ENCODE peak calls at places on chromosomes 2 and 18, in nine cellular contexts. J is heart right ventricle, R is heart left ventricle, F is GM12865, E is fibroblast of villous mesenchyme, O is GM23338, L is choroid plexus epithelial cell, B is AG10803, M is hepatocyte. K is an unnamed sample.

GRCh38 chr2:213021971-213022899 is 129.2 kb downstream of the IKZF2 start:
- DNase-seq in M (no peak), J (no peak), O (no peak), R (no peak), E (peak), F (peak), L (peak), B (peak), K (peak)

GRCh38 chr2:71154798-71155197 is 24.4 kb downstream of the MPHOSPH10 start:
- DNase-seq in F (peak), E (no peak), B (no peak), J (no peak), R (no peak), M (peak), O (peak), L (peak), K (no peak)

GRCh38 chr2:240856151-240856980 is 12.3 kb upstream of the AGXT start:
- DNase-seq in J (no peak), B (no peak), L (no peak), M (no peak), F (peak), R (no peak), O (peak), E (no peak), K (peak)

GRCh38 chr2:236711440-236711839 is 141.8 kb downstream of the ACKR3 start:
- DNase-seq in R (peak), E (no peak), L (peak), M (no peak), J (no peak), B (peak), O (no peak), F (peak), K (peak)

GRCh38 chr2:168718622-168719021 is 83.8 kb upstream of the NOSTRIN start:
- DNase-seq in M (no peak), J (no peak), R (no peak), O (no peak), E (no peak), B (no peak), L (no peak), F (no peak), K (no peak)

GRCh38 chr2:102520801-102521200 is 47.8 kb downstream of the SLC9A4 start:
- DNase-seq in E (no peak), F (no peak), M (peak), J (no peak), O (no peak), L (peak), B (no peak), R (no peak), K (no peak)

GRCh38 chr2:43648979-43649701 is 12.1 kb downstream of the PLEKHH2 start:
- DNase-seq in J (no peak), M (no peak), B (peak), F (no peak), O (no peak), R (no peak), E (peak), L (peak), K (no peak)

GRCh38 chr2:27496357-27497287 is at the start of gene GCKR:
- DNase-seq in J (no peak), M (peak), R (no peak), B (peak), F (no peak), E (no peak), L (peak), O (no peak), K (peak)

GRCh38 chr2:11535899-11536344 is 2.1 kb downstream of the GREB1 start:
- DNase-seq in R (no peak), L (no peak), E (no peak), J (no peak), M (no peak), B (no peak), O (no peak), F (no peak), K (no peak)

GRCh38 chr2:223108376-223109100 is 56.5 kb downstream of the KCNE4 start:
- DNase-seq in L (no peak), M (peak), O (no peak), E (peak), R (no peak), J (no peak), F (no peak), B (peak), K (peak)

GRCh38 chr2:108586116-108586515 is 51.8 kb downstream of the LIMS1 start:
- DNase-seq in J (no peak), R (no peak), F (no peak), O (no peak), L (no peak), M (no peak), B (no peak), E (no peak), K (peak)

GRCh38 chr2:128808462-128809255 is 490.0 kb upstream of the HS6ST1 start:
- DNase-seq in J (no peak), B (peak), O (no peak), L (peak), F (no peak), R (no peak), E (peak), M (peak), K (peak)

GRCh38 chr2:85886585-85886984 is 2.2 kb downstream of the ST3GAL5 start:
- DNase-seq in B (peak), F (no peak), L (peak), M (peak), R (peak), J (peak), O (no peak), E (peak), K (peak)

DNA sequence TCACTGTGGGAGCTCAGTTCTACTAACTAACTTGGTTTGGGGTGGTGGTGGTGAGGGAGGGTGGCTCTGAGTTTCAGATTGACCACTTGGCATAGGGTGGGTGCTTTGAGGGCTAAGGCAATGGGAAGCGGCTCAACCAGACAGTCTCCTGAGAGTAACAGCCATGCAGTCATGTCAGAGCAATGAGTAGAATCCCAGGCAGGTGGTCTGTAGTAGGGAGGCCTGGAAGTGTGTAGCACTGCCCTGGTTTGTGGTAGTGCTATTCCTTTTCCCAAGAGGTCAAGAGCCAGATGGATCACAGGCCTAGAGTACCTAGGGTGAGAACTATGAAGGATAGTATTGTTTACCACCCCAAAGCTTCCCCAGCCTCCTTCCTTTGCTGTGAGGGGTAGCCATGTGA is 18.7 kb upstream of the RAPH1 start:
- DNase-seq in L (no peak), J (no peak), M (no peak), F (no peak), B (no peak), E (no peak), R (no peak), O (no peak), K (no peak)
- H3K4me3 ChIP-seq in L (no peak), J (no peak), M (no peak), F (no peak), B (no peak), E (no peak), R (no peak), O (no peak), K (no peak)

GRCh38 chr2:80499095-80499494 is 194.5 kb upstream of the LRRTM1 start:
- DNase-seq in L (peak), O (peak), B (peak), F (peak), J (peak), R (peak), E (peak), M (peak), K (peak)
- TF ChIP-seq CTCF in L (peak), O (peak), B (peak), F (peak), J (peak), R (peak), E (peak), M (peak), K (peak)

DNA sequence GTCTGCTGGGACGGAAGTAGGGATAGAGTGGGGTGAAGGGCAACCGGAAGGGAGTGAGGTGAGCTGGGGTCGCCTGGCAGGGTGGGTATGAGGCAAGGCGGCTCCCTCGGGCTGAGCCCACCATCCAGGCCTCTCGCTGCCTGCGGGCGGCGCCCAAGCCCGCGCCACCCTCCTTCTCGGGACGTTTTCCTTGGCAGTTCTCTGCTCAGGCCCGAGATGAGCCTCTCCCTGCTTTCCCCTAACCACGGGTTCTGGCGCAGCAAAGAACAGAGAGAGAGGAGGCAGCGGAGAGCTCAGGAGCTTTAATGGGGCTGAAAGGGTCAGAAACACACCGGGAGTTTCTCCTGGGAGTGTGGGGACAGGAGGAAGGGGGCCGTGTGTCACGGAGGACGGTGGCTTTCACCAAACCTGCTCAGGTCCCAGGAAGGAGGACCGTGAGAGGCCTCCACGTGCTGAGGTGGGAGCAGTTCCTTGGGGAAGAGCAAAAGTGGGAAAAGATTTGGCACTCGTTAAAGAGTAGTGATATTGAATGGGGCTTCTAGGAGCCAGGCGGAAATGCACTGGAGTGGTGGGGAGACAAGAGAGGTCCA is 4.1 kb downstream of the FEV start:
- DNase-seq in B (no peak), F (no peak), L (no peak), E (no peak), M (no peak), O (peak), J (no peak), R (no peak), K (no peak)
- H3K4me3 ChIP-seq in B (no peak), F (no peak), L (no peak), E (no peak), M (no peak), O (peak), J (peak), R (peak), K (no peak)

DNA sequence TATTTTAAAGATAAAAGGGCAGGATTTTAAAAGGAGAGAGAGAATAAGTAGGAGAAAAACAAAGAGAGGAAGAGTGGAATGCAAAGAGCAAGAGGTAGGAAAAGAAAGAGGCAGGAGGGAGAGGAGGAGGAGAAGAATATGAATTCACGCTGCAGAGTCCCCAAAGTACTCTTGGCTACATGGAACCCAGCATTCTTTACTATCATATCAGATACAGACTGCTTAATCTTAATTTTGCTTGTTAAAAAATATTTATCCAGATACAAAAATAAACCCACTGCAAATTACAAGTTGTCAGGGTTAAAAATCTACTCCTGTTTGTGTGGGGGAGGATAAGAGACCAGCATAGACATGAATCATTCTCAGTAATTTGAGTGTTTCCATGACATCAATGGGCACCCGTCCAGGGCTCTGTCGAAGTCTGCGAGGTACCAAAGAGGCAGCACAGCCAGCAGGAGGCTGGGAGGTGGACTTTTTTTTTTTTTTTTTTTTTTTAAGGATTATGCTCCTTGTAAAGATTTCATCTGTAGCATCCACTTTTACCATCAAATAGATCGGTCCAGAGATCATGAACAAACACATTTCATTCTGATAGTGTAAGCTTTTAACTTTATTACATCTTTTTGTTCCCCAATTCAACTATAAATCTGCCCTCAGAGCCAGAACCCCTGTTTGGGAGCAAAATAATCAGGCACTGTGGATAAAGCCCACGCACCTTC is 182.2 kb downstream of the TCF4 start:
- DNase-seq in M (peak), O (no peak), F (no peak), R (peak), E (peak), L (peak), B (peak), J (peak), K (peak)
- TF ChIP-seq CTCF in M (no peak), O (no peak), F (no peak), R (no peak), E (peak), L (peak), B (peak), J (peak), K (no peak)

GRCh38 chr18:59695551-59695950 is 1.7 kb downstream of the CCBE1 start:
- DNase-seq in E (no peak), B (no peak), F (no peak), L (no peak), R (no peak), M (no peak), O (no peak), J (no peak), K (no peak)
- H3K4me3 ChIP-seq in E (peak), B (peak), F (no peak), L (no peak), R (no peak), M (no peak), O (peak), J (no peak), K (peak)

DNA sequence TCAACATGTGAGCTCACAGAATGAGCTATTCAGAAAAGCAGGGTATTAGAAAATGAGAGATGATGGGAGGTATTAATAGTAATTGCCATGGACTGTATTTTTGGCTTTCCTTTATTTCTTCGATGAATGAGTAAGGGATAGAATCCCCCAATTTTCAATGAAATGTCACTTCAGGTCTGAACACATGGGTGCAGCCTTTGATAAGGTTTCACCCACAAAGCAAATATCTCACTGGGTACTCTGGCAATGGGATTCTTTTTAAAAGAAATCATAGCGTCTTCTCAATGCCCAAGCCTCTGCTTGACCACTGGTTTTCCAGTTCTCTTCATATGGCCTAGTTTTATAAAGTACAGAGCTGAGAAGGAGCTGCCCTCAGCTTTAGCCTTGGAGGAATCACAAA is 610.5 kb upstream of the FANCL start:
- DNase-seq in L (peak), O (no peak), B (peak), E (no peak), M (no peak), F (no peak), J (no peak), R (no peak), K (peak)
- TF ChIP-seq CTCF in L (peak), O (peak), B (peak), E (no peak), M (no peak), F (no peak), J (no peak), R (no peak), K (no peak)

GRCh38 chr2:50346586-50347351 is 685.2 kb downstream of the NRXN1 start:
- DNase-seq in M (no peak), O (peak), L (no peak), F (no peak), B (no peak), J (no peak), E (no peak), R (no peak), K (no peak)
- H3K4me3 ChIP-seq in M (peak), O (peak), L (no peak), F (no peak), B (no peak), J (peak), E (no peak), R (peak), K (no peak)

GRCh38 chr18:57077005-57077735 is 69.7 kb upstream of the BOD1L2 start:
- DNase-seq in O (no peak), J (no peak), R (no peak), E (no peak), M (no peak), F (peak), L (no peak), B (no peak), K (no peak)

GRCh38 chr18:57083485-57083884 is 63.4 kb upstream of the BOD1L2 start:
- DNase-seq in O (no peak), B (no peak), R (no peak), J (no peak), E (no peak), M (no peak), F (peak), L (no peak), K (no peak)

GRCh38 chr18:57078614-57079013 is 68.3 kb upstream of the BOD1L2 start:
- DNase-seq in F (no peak), B (no peak), L (no peak), O (no peak), M (no peak), J (no peak), R (no peak), E (no peak), K (no peak)

GRCh38 chr18:57077786-57078552 is 68.9 kb upstream of the BOD1L2 start:
- DNase-seq in M (no peak), R (no peak), O (no peak), J (no peak), L (no peak), B (no peak), F (peak), E (no peak), K (no peak)

DNA sequence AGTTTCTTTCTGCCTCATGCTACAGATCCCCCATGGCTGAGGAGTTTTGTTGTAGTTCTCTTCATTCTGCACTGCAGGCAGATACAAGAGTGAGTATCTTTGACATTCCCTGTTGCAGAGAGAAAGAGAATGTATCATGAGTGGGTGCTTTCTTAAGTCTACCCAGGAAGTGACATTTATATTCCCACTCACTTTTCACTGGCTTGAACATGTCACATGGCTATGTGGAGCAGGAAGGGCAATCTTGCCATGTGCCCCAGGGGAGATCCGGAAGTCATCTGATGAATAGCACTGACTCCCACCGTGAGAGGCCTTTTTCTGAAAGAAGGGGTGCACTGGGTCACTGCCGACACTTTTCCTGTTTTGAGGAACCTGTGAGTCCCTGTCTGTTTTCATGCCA is 66.4 kb upstream of the BOD1L2 start:
- DNase-seq in F (no peak), O (no peak), B (no peak), L (no peak), M (no peak), R (no peak), J (no peak), E (no peak), K (no peak)
- TF ChIP-seq CTCF in F (no peak), O (no peak), B (no peak), L (no peak), M (no peak), R (no peak), J (no peak), E (no peak), K (no peak)

GRCh38 chr2:188294547-188294946 is 2.9 kb downstream of the GULP1 start:
- DNase-seq in J (no peak), R (no peak), E (peak), M (no peak), O (no peak), L (peak), F (no peak), B (no peak), K (peak)

GRCh38 chr2:188292446-188293239 is 969 bp downstream of the GULP1 start:
- DNase-seq in O (peak), F (no peak), J (peak), L (peak), M (peak), B (peak), E (peak), R (peak), K (peak)

GRCh38 chr2:188291617-188292445 is at the start of gene GULP1:
- DNase-seq in F (no peak), M (peak), E (peak), B (peak), L (peak), O (peak), J (peak), R (peak), K (peak)

GRCh38 chr2:188293601-188294482 is 2.2 kb downstream of the GULP1 start:
- DNase-seq in R (peak), B (peak), L (peak), M (peak), J (peak), E (peak), O (no peak), F (no peak), K (peak)

DNA sequence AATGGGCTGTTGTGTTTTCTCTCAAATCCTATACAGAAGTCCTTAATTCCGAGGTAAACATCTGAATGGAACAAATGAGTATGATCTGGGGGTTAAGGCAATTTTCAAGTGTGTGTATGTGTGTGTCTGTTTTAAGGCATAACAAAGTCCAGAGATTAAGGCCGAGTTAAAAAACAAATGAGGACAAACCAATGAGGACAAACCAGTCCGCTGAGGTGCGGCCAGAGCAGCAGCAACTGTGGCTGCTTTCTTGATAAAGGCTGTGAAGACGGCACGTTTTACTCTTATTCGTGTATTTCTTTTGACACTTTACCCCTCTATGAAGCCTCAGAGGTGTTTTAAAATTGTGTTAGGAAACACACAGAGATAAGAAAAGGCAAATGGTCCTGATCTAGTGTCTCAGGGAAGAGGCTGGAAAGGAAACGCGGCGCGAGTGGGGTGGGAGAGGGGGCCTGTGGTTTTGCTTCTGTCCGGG is 495 bp upstream of the GULP1 start:
- DNase-seq in L (peak), O (no peak), E (peak), F (no peak), M (peak), R (peak), J (no peak), B (no peak), K (peak)
- H3K4me3 ChIP-seq in L (peak), O (peak), E (peak), F (no peak), M (peak), R (peak), J (peak), B (peak), K (peak)

DNA sequence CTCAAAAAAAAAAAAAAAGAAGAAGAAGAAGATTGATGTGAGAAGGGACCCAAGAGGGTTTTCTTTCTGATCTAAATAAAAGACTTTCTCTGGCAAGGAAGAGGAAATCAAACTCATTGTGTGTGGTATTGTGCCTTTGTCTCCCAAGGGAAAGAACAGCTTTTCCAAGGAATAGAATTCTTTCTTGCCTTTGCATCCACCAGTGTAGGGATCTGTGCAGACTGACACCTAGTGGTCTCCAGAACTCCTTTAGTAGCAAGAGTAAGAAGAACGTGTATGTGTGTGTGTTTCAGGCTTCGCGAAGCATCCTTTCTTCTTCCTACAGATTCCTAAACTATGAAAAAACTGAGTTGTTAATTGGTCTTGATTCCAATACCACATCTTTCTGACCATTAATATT is 33.5 kb upstream of the CRIM1 start:
- DNase-seq in L (peak), R (no peak), J (no peak), B (peak), F (no peak), E (peak), M (peak), O (peak), K (no peak)
- TF ChIP-seq CTCF in L (peak), R (peak), J (peak), B (peak), F (peak), E (peak), M (peak), O (peak), K (peak)

K was measured in foreskin fibroblast.